ENCODE peak calls at places on chromosomes 12 and 14, in seven cellular contexts. One of them, this sample, is unnamed.

GRCh38 chr12:46461459-46461858 is 88.9 kb upstream of the SLC38A2 start:
- DNase-seq in activated CD4-positive, alpha-beta T cell treated with anti-CD3 and anti-CD28 coated beads, Interleukin-2, amount 50 U/mL, for 1 hour: no peak
- DNase-seq in stimulated activated CD8-positive, alpha-beta memory T cell treated with anti-CD3 and anti-CD28 coated beads, Interleukin-7, amount 100 ng/mL, for 4 hours: no peak
- DNase-seq in NCI-H1436: no peak
- DNase-seq in H7: no peak
- DNase-seq in stimulated activated CD4-positive, alpha-beta T cell treated with anti-CD3 and anti-CD28 coated beads, Interleukin-2, amount 100 ng/mL, for 4 hours: no peak
- DNase-seq in KBM-7: no peak
- DNase-seq in this sample: no peak

GRCh38 chr12:110640275-110641025 is 26.5 kb downstream of the TCTN1 start:
- DNase-seq in activated CD4-positive, alpha-beta T cell treated with anti-CD3 and anti-CD28 coated beads, Interleukin-2, amount 50 U/mL, for 1 hour: no peak
- DNase-seq in stimulated activated CD8-positive, alpha-beta memory T cell treated with anti-CD3 and anti-CD28 coated beads, Interleukin-7, amount 100 ng/mL, for 4 hours: no peak
- DNase-seq in NCI-H1436: no peak
- DNase-seq in H7: no peak
- DNase-seq in stimulated activated CD4-positive, alpha-beta T cell treated with anti-CD3 and anti-CD28 coated beads, Interleukin-2, amount 100 ng/mL, for 4 hours: no peak
- DNase-seq in KBM-7: no peak
- DNase-seq in this sample: no peak

GRCh38 chr12:109626378-109627115 is 53.0 kb downstream of the MVK start:
- DNase-seq in activated CD4-positive, alpha-beta T cell treated with anti-CD3 and anti-CD28 coated beads, Interleukin-2, amount 50 U/mL, for 1 hour: no peak
- DNase-seq in stimulated activated CD8-positive, alpha-beta memory T cell treated with anti-CD3 and anti-CD28 coated beads, Interleukin-7, amount 100 ng/mL, for 4 hours: no peak
- DNase-seq in NCI-H1436: no peak
- DNase-seq in H7: no peak
- DNase-seq in stimulated activated CD4-positive, alpha-beta T cell treated with anti-CD3 and anti-CD28 coated beads, Interleukin-2, amount 100 ng/mL, for 4 hours: no peak
- DNase-seq in KBM-7: no peak
- DNase-seq in this sample: no peak

GRCh38 chr12:104790296-104791125 is 167.6 kb downstream of the SLC41A2 start:
- DNase-seq in activated CD4-positive, alpha-beta T cell treated with anti-CD3 and anti-CD28 coated beads, Interleukin-2, amount 50 U/mL, for 1 hour: peak
- DNase-seq in stimulated activated CD8-positive, alpha-beta memory T cell treated with anti-CD3 and anti-CD28 coated beads, Interleukin-7, amount 100 ng/mL, for 4 hours: peak
- DNase-seq in NCI-H1436: no peak
- DNase-seq in H7: peak
- DNase-seq in stimulated activated CD4-positive, alpha-beta T cell treated with anti-CD3 and anti-CD28 coated beads, Interleukin-2, amount 100 ng/mL, for 4 hours: peak
- DNase-seq in KBM-7: peak
- DNase-seq in this sample: peak

GRCh38 chr12:109912790-109913189 is 12.7 kb downstream of the TCHP start:
- DNase-seq in activated CD4-positive, alpha-beta T cell treated with anti-CD3 and anti-CD28 coated beads, Interleukin-2, amount 50 U/mL, for 1 hour: no peak
- DNase-seq in stimulated activated CD8-positive, alpha-beta memory T cell treated with anti-CD3 and anti-CD28 coated beads, Interleukin-7, amount 100 ng/mL, for 4 hours: no peak
- DNase-seq in NCI-H1436: no peak
- DNase-seq in H7: no peak
- DNase-seq in stimulated activated CD4-positive, alpha-beta T cell treated with anti-CD3 and anti-CD28 coated beads, Interleukin-2, amount 100 ng/mL, for 4 hours: no peak
- DNase-seq in KBM-7: no peak
- DNase-seq in this sample: no peak

GRCh38 chr12:6069452-6070093 is 54.9 kb downstream of the VWF start:
- DNase-seq in activated CD4-positive, alpha-beta T cell treated with anti-CD3 and anti-CD28 coated beads, Interleukin-2, amount 50 U/mL, for 1 hour: no peak
- DNase-seq in stimulated activated CD8-positive, alpha-beta memory T cell treated with anti-CD3 and anti-CD28 coated beads, Interleukin-7, amount 100 ng/mL, for 4 hours: peak
- DNase-seq in NCI-H1436: no peak
- DNase-seq in H7: no peak
- DNase-seq in stimulated activated CD4-positive, alpha-beta T cell treated with anti-CD3 and anti-CD28 coated beads, Interleukin-2, amount 100 ng/mL, for 4 hours: no peak
- DNase-seq in KBM-7: peak
- DNase-seq in this sample: no peak

GRCh38 chr12:124497658-124498057 is 69.8 kb downstream of the NCOR2 start:
- DNase-seq in activated CD4-positive, alpha-beta T cell treated with anti-CD3 and anti-CD28 coated beads, Interleukin-2, amount 50 U/mL, for 1 hour: no peak
- DNase-seq in stimulated activated CD8-positive, alpha-beta memory T cell treated with anti-CD3 and anti-CD28 coated beads, Interleukin-7, amount 100 ng/mL, for 4 hours: no peak
- DNase-seq in NCI-H1436: no peak
- DNase-seq in H7: no peak
- DNase-seq in stimulated activated CD4-positive, alpha-beta T cell treated with anti-CD3 and anti-CD28 coated beads, Interleukin-2, amount 100 ng/mL, for 4 hours: no peak
- DNase-seq in KBM-7: no peak
- DNase-seq in this sample: no peak

GRCh38 chr14:69443296-69443805 is 41.2 kb upstream of the PLEKHD1 start:
- DNase-seq in activated CD4-positive, alpha-beta T cell treated with anti-CD3 and anti-CD28 coated beads, Interleukin-2, amount 50 U/mL, for 1 hour: no peak
- DNase-seq in stimulated activated CD8-positive, alpha-beta memory T cell treated with anti-CD3 and anti-CD28 coated beads, Interleukin-7, amount 100 ng/mL, for 4 hours: no peak
- DNase-seq in NCI-H1436: no peak
- DNase-seq in H7: no peak
- DNase-seq in stimulated activated CD4-positive, alpha-beta T cell treated with anti-CD3 and anti-CD28 coated beads, Interleukin-2, amount 100 ng/mL, for 4 hours: no peak
- DNase-seq in KBM-7: no peak
- DNase-seq in this sample: no peak

This sample was measured in GM10248.